ENCODE peak calls at places on chromosomes 5 and 9, in six cellular contexts. R is sigmoid colon, N is kidney, T is heart left ventricle, G is kidney epithelial cell, X is mucosa of descending colon. L is an unnamed sample.

GRCh38 chr5:35884125-35884788 is 27.6 kb downstream of the IL7R start:
- DNase-seq in T (no peak), R (no peak), N (no peak), X (no peak), G (peak; percentile 81), L (peak; percentile 68)

GRCh38 chr5:116032094-116032517 is at the start of gene ARL14EPL:
- DNase-seq in N (no peak), X (no peak), T (peak; percentile 8), G (peak; percentile 82), R (no peak), L (peak; percentile 1)

GRCh38 chr5:8585230-8586018 is 716.5 kb downstream of the MTRR start:
- DNase-seq in T (no peak), N (no peak), G (no peak), R (no peak), X (peak; percentile 5), L (no peak)

GRCh38 chr9:95373069-95373681 is 55.7 kb upstream of the FANCC start:
- DNase-seq in N (no peak), T (no peak), X (no peak), G (peak; percentile 10), R (no peak), L (no peak)

GRCh38 chr9:131831380-131832165 is 91.7 kb upstream of the RAPGEF1 start:
- DNase-seq in G (no peak), R (no peak), T (no peak), X (no peak), N (peak; percentile 65), L (no peak)

GRCh38 chr9:120583958-120584369 is 4.0 kb upstream of the CDK5RAP2 start:
- DNase-seq in T (peak; percentile 44), R (no peak), N (no peak), G (peak; percentile 55), X (peak; percentile 34), L (peak; percentile 40)

GRCh38 chr5:146643805-146644204 is 127.8 kb upstream of the GPR151 start:
- DNase-seq in G (no peak), T (no peak), R (no peak), N (no peak), X (peak; percentile 71), L (no peak)

GRCh38 chr5:10364186-10364689 is 10.7 kb downstream of the MARCHF6 start:
- DNase-seq in N (no peak), R (no peak), G (no peak), T (no peak), X (peak; percentile 60), L (no peak)

GRCh38 chr9:121699271-121700164 is 48.1 kb downstream of the DAB2IP start:
- DNase-seq in R (peak; percentile 84), G (no peak), N (peak; percentile 93), T (peak; percentile 78), X (peak; percentile 65), L (no peak)

GRCh38 chr5:96344678-96345612 is 88.1 kb downstream of the PCSK1 start:
- DNase-seq in N (no peak), R (no peak), T (peak; percentile 18), G (peak; percentile 35), X (peak; percentile 55), L (peak; percentile 51)

GRCh38 chr9:111731916-111732315 is 62.8 kb downstream of the SHOC1 start:
- DNase-seq in G (no peak), N (no peak), X (no peak), R (no peak), T (no peak), L (no peak)

GRCh38 chr9:75086443-75087278 is 1.3 kb downstream of the NMRK1 start:
- DNase-seq in T (no peak), G (no peak), X (peak; percentile 65), N (no peak), R (no peak), L (no peak)

GRCh38 chr5:171252674-171253073 is 56.4 kb upstream of the TLX3 start:
- DNase-seq in X (no peak), T (no peak), N (no peak), G (no peak), R (no peak), L (no peak)

GRCh38 chr5:134183481-134183880 is 6.7 kb upstream of the SKP1 start:
- DNase-seq in R (no peak), X (no peak), N (peak; percentile 18), G (no peak), T (no peak), L (no peak)

GRCh38 chr5:80825780-80826460 is 134.2 kb upstream of the RASGRF2 start:
- DNase-seq in N (no peak), X (no peak), G (no peak), R (no peak), T (no peak), L (no peak)

GRCh38 chr5:132056610-132057497 is 3.6 kb upstream of the IL3 start:
- DNase-seq in X (no peak), G (no peak), N (peak; percentile 49), T (peak; percentile 2), R (peak; percentile 44), L (no peak)

GRCh38 chr5:142699105-142699720 is 13.3 kb upstream of the FGF1 start:
- DNase-seq in X (peak; percentile 87), G (no peak), R (peak; percentile 93), T (peak; percentile 89), N (peak; percentile 93), L (no peak)

GRCh38 chr9:138049779-138050471 is 172.3 kb downstream of the CACNA1B start:
- DNase-seq in X (no peak), G (no peak), N (no peak), R (peak; percentile 47), T (peak; percentile 3), L (no peak)

GRCh38 chr5:61965074-61965473 is 340.9 kb upstream of the KIF2A start:
- DNase-seq in T (no peak), G (no peak), R (no peak), X (peak; percentile 52), N (no peak), L (no peak)

GRCh38 chr9:121945281-121945680 is 147.8 kb downstream of the TTLL11 start:
- DNase-seq in N (no peak), T (no peak), R (no peak), G (no peak), X (no peak), L (no peak)

GRCh38 chr9:35611230-35611797 is 6.3 kb downstream of the TESK1 start:
- DNase-seq in G (no peak), N (no peak), R (peak; percentile 72), T (peak; percentile 38), X (peak; percentile 47), L (no peak)

GRCh38 chr9:77956555-77956954 is 75.1 kb downstream of the GNAQ start:
- DNase-seq in R (no peak), G (no peak), N (no peak), X (no peak), T (no peak), L (no peak)

GRCh38 chr5:1876708-1877433 is 5.9 kb downstream of the IRX4 start:
- DNase-seq in X (no peak), N (no peak), T (no peak), G (no peak), R (no peak), L (no peak)

GRCh38 chr5:1874820-1875219 is 7.9 kb downstream of the IRX4 start:
- DNase-seq in T (no peak), N (no peak), R (no peak), X (no peak), G (no peak), L (no peak)

GRCh38 chr5:1875843-1876671 is 6.7 kb downstream of the IRX4 start:
- DNase-seq in R (no peak), G (no peak), X (no peak), T (no peak), N (no peak), L (no peak)

GRCh38 chr5:1874348-1874747 is 8.4 kb downstream of the IRX4 start:
- DNase-seq in N (no peak), X (no peak), G (no peak), T (no peak), R (no peak), L (no peak)

DNA sequence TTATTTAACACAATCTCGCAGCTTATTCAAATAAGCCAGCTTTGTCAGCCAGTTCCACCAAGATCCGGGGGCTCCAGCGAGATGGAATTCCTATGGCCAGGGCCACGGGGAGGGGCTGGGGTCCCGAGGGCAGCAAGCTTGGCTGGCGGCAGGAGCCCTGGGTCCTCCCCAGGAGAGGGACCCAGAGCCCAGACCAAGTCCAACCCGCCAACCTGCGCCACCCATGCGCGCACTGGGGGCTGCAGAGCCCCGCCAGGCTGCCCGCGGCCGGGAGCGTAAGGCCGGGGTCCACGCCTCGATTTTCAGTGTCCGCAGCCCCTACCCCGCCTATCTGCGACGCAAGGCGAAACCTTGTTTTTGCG is 7.3 kb downstream of the IRX4 start:
- DNase-seq in G (no peak), X (no peak), R (no peak), N (no peak), T (no peak), L (no peak)
- H3K4me3 ChIP-seq in G (no peak overlapping the region), X (no peak overlapping the region), R (no peak overlapping the region), N (no peak overlapping the region), T (no peak overlapping the region), L (no peak overlapping the region)

DNA sequence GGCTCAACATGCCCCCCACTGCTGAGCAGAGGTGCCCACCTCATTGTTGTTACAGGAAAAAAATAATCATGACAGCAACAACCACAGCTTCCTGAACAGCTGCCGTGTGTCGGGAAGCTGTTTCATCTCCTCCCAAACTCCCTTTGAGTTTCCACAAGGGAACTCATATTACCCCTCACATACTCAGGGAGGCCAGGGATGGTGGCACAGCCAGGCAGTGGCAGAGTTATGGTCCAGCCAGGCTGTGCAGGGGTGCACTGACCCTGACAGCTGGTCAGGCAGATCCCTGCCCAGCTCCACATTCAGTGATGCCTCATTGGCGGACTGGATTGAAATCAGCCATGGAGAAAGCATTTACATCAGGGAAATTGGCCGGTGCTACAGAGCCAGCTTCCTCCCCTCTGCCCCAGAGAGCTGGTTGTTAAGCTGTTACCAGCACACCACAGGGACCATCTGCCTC is 37.3 kb downstream of the SARDH start:
- DNase-seq in G (no peak), X (no peak), R (peak; percentile 14), T (no peak), N (peak; percentile 26), L (no peak)
- TF ChIP-seq CTCF in G (no peak), X (no peak), R (no peak), T (no peak), N (no peak), L (no peak)

DNA sequence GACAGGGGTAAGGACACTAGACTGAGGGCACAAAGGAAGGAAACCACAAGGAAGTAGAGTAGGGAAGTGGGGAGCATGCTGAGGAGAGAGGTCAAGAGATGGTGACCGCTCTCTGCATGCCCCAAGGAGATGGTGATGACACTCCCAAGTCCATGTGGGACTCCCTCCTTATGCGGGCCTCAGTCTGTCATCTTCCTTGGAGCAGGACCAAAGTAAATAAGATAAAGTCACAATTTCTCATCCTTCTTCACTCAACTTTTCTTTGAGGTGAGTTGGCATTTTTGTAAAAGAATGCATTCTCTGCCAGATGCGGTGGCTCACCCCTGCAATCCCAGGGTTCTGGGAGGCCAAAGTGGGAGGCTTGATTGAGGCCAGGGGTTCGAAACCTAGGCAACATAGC is 256.7 kb downstream of the DOCK8 start:
- DNase-seq in X (no peak), T (no peak), N (no peak), R (no peak), G (no peak), L (no peak)
- H3K4me3 ChIP-seq in X (no peak overlapping the region), T (no peak overlapping the region), N (peak overlapping the region; percentile 73), R (no peak overlapping the region), G (no peak overlapping the region), L (no peak overlapping the region)

GRCh38 chr9:129133067-129133466 is 21.9 kb downstream of the PTPA start:
- DNase-seq in N (peak; percentile 45), T (no peak), X (no peak), G (no peak), R (no peak), L (no peak)
- TF ChIP-seq CTCF in N (no peak), T (no peak), X (no peak), G (no peak), R (no peak), L (no peak)

L was measured in AG04449.